ENCODE peak calls at places on chromosome 21, in five cellular contexts. C, P, Q, U and K are unnamed samples.
A peak's percentile ranks its signal among the peaks of the same experiment; 100 is the strongest.

GRCh38 chr21:15986277-15986676 is 256.5 kb downstream of the USP25 start:
- DNase-seq in P (no peak), Q (no peak), C (no peak), U (no peak), K (no peak)

GRCh38 chr21:44977616-44978340 is 37.9 kb downstream of the SLX9 start:
- DNase-seq in U (no peak), P (no peak), Q (no peak), C (no peak), K (no peak)

GRCh38 chr21:46158666-46159300 is 3.4 kb upstream of the FTCD start:
- DNase-seq in U (no peak), P (peak; percentile 29), Q (no peak), C (peak; percentile 7), K (peak; percentile 91)

GRCh38 chr21:33443174-33443573 is 36.6 kb downstream of the TMEM50B start:
- DNase-seq in C (no peak), P (no peak), U (no peak), Q (no peak), K (no peak)

GRCh38 chr21:31781737-31782136 is 49.8 kb upstream of the SCAF4 start:
- DNase-seq in Q (no peak), C (peak; percentile 27), U (no peak), P (no peak), K (no peak)

GRCh38 chr21:18951291-18952038 is 547.9 kb upstream of the TMPRSS15 start:
- DNase-seq in C (no peak), U (peak; percentile 8), P (no peak), Q (no peak), K (no peak)

GRCh38 chr21:44648557-44649311 is 2.5 kb downstream of the KRTAP10-11 start:
- DNase-seq in P (no peak), U (no peak), Q (no peak), C (no peak), K (no peak)

GRCh38 chr21:37855568-37856391 is 60.5 kb downstream of the KCNJ6 start:
- DNase-seq in U (no peak), C (no peak), Q (no peak), P (no peak), K (peak; percentile 58)

GRCh38 chr21:46228345-46229051 is at the start of gene LSS:
- DNase-seq in P (peak; percentile 100), Q (peak; percentile 92), C (peak; percentile 97), U (peak; percentile 97), K (peak; percentile 93)

GRCh38 chr21:37932936-37933335 is 16.7 kb upstream of the KCNJ6 start:
- DNase-seq in C (no peak), P (no peak), Q (no peak), U (no peak), K (no peak)

GRCh38 chr21:15797577-15798363 is 68.0 kb downstream of the USP25 start:
- DNase-seq in P (no peak), C (no peak), Q (no peak), U (no peak), K (no peak)

GRCh38 chr21:45262041-45262581 is 25.6 kb downstream of the POFUT2 start:
- DNase-seq in P (peak; percentile 29), Q (no peak), U (peak; percentile 16), C (no peak), K (no peak)

GRCh38 chr21:33866851-33867250 is 48.8 kb downstream of the ATP5PO start:
- DNase-seq in U (no peak), Q (no peak), C (no peak), P (no peak), K (no peak)

GRCh38 chr21:14259669-14260458 is 43.9 kb downstream of the RBM11 start:
- DNase-seq in Q (no peak), U (peak; percentile 44), C (no peak), P (no peak), K (no peak)

GRCh38 chr21:45480701-45481500 is 61.3 kb downstream of the SLC19A1 start:
- DNase-seq in C (no peak), U (no peak), Q (no peak), P (peak; percentile 49), K (no peak)

GRCh38 chr21:14875704-14876364 is 189.0 kb downstream of the NRIP1 start:
- DNase-seq in Q (no peak), U (no peak), P (no peak), C (no peak), K (no peak)

GRCh38 chr21:34129971-34130597 is 56.7 kb downstream of the MRPS6 start:
- DNase-seq in Q (no peak), C (no peak), P (no peak), U (peak; percentile 22), K (no peak)

GRCh38 chr21:18153063-18153462 is 91.6 kb upstream of the CHODL start:
- DNase-seq in C (no peak), U (no peak), Q (no peak), P (no peak), K (no peak)

GRCh38 chr21:44836666-44837471 is 19.0 kb upstream of the SUMO3 start:
- DNase-seq in Q (no peak), P (peak; percentile 45), C (no peak), U (no peak), K (no peak)

GRCh38 chr21:37273911-37274690 is 7.0 kb upstream of the VPS26C start:
- DNase-seq in Q (no peak), C (no peak), U (no peak), P (no peak), K (no peak)

GRCh38 chr21:45895778-45896370 is 85.7 kb upstream of the COL6A1 start:
- DNase-seq in C (no peak), P (peak; percentile 41), U (no peak), Q (no peak), K (no peak)

GRCh38 chr21:45327458-45328197 is 39.9 kb upstream of the POFUT2 start:
- DNase-seq in P (peak; percentile 35), C (no peak), Q (no peak), U (no peak), K (no peak)

GRCh38 chr21:33384851-33385331 is 18.3 kb upstream of the IFNGR2 start:
- DNase-seq in Q (no peak), P (no peak), C (no peak), U (no peak), K (no peak)

GRCh38 chr21:43619856-43620255 is 39.4 kb downstream of the HSF2BP start:
- DNase-seq in C (no peak), U (no peak), P (no peak), Q (no peak), K (no peak)

GRCh38 chr21:43805275-43805800 is 16.0 kb downstream of the RRP1 start:
- DNase-seq in P (no peak), U (no peak), Q (no peak), C (no peak), K (no peak)

GRCh38 chr21:32426592-32427051 is 14.1 kb downstream of the EVA1C start:
- DNase-seq in Q (no peak), U (no peak), C (no peak), P (no peak), K (no peak)

GRCh38 chr21:45312296-45312695 is 24.6 kb upstream of the POFUT2 start:
- DNase-seq in U (no peak), P (no peak), C (no peak), Q (no peak), K (no peak)

GRCh38 chr21:43764576-43765495 is 11.3 kb downstream of the CSTB start:
- DNase-seq in Q (no peak), U (no peak), P (no peak), C (no peak), K (no peak)

GRCh38 chr21:43600642-43601397 is 58.5 kb downstream of the HSF2BP start:
- DNase-seq in P (no peak), U (peak; percentile 39), Q (no peak), C (no peak), K (no peak)

GRCh38 chr21:40511976-40512375 is 335.0 kb downstream of the DSCAM start:
- DNase-seq in U (no peak), P (no peak), Q (no peak), C (no peak), K (no peak)

GRCh38 chr21:36229181-36229580 is 72.6 kb downstream of the DOP1B start:
- DNase-seq in Q (no peak), U (no peak), C (no peak), P (no peak), K (no peak)
- TF ChIP-seq CTCF in Q (no peak), U (no peak), C (no peak), P (no peak), K (no peak)

GRCh38 chr21:24011087-24011486 is 1596.2 kb downstream of the MRPL39 start:
- DNase-seq in U (no peak), C (no peak), Q (no peak), P (no peak), K (no peak)

GRCh38 chr21:24014381-24014780 is 1592.9 kb downstream of the MRPL39 start:
- DNase-seq in U (no peak), P (no peak), Q (no peak), C (no peak), K (no peak)
- H3K9me3 ChIP-seq in U (no peaks in the 10 kb centered on the region), P (no peaks in the 10 kb centered on the region), Q (no peaks in the 10 kb centered on the region), C (no peaks in the 10 kb centered on the region), K (no peaks in the 10 kb centered on the region)

GRCh38 chr21:41610042-41610839 is 102.3 kb upstream of the TMPRSS2 start:
- DNase-seq in C (peak; percentile 37), P (no peak), Q (no peak), U (peak; percentile 70), K (no peak)
- TF ChIP-seq CTCF in C (peak; percentile 74), P (peak; percentile 49), Q (peak; percentile 86), U (peak; percentile 90), K (no peak)

GRCh38 chr21:29973258-29973657 is 33.5 kb upstream of the GRIK1 start:
- DNase-seq in C (no peak), U (no peak), P (no peak), Q (no peak), K (no peak)
- H3K9me3 ChIP-seq in C (no peaks in the 10 kb centered on the region), U (no peaks in the 10 kb centered on the region), P (no peaks in the 10 kb centered on the region), Q (no peaks in the 10 kb centered on the region), K (no peaks in the 10 kb centered on the region)